ENCODE peak calls at places on chromosomes 6 and 20, in nine cellular contexts. One of them, this sample, is unnamed.

GRCh38 chr20:24773168-24773567 is 175.9 kb upstream of the CST7 start:
- DNase-seq in PC-3: peak; percentile 23
- DNase-seq in GM23248: no peak
- DNase-seq in OCI-LY7: no peak
- DNase-seq in HCT116: no peak
- DNase-seq in MM.1S: no peak
- DNase-seq in GM23338: no peak
- DNase-seq in hepatocyte: no peak
- DNase-seq in SK-N-SH: no peak
- DNase-seq in this sample: no peak

GRCh38 chr6:138337076-138337475 is 40.6 kb upstream of the SMIM28 start:
- DNase-seq in PC-3: no peak
- DNase-seq in OCI-LY7: no peak
- DNase-seq in hepatocyte: no peak
- DNase-seq in HCT116: no peak
- DNase-seq in GM23248: no peak
- DNase-seq in MM.1S: no peak
- DNase-seq in GM23338: no peak
- DNase-seq in SK-N-SH: no peak
- DNase-seq in this sample: no peak

GRCh38 chr6:5135783-5136376 is 50.7 kb downstream of the PPP1R3G start:
- DNase-seq in GM23338: peak; percentile 86
- DNase-seq in GM23248: peak; percentile 43
- DNase-seq in hepatocyte: no peak
- DNase-seq in MM.1S: peak; percentile 28
- DNase-seq in OCI-LY7: peak; percentile 58
- DNase-seq in HCT116: peak; percentile 27
- DNase-seq in PC-3: peak; percentile 56
- DNase-seq in SK-N-SH: peak; percentile 53
- DNase-seq in this sample: peak; percentile 54

GRCh38 chr6:44011350-44011925 is 115.8 kb downstream of the MRPL14 start:
- DNase-seq in GM23338: no peak
- DNase-seq in HCT116: no peak
- DNase-seq in hepatocyte: no peak
- DNase-seq in SK-N-SH: no peak
- DNase-seq in PC-3: peak; percentile 32
- DNase-seq in GM23248: peak; percentile 43
- DNase-seq in OCI-LY7: no peak
- DNase-seq in MM.1S: no peak
- DNase-seq in this sample: no peak

GRCh38 chr6:21454262-21454661 is 139.3 kb upstream of the SOX4 start:
- DNase-seq in hepatocyte: no peak
- DNase-seq in OCI-LY7: no peak
- DNase-seq in GM23338: no peak
- DNase-seq in HCT116: no peak
- DNase-seq in PC-3: no peak
- DNase-seq in GM23248: no peak
- DNase-seq in SK-N-SH: no peak
- DNase-seq in MM.1S: no peak
- DNase-seq in this sample: no peak

GRCh38 chr6:170038717-170039116 is 252.2 kb downstream of the DLL1 start:
- DNase-seq in GM23338: no peak
- DNase-seq in HCT116: no peak
- DNase-seq in hepatocyte: no peak
- DNase-seq in SK-N-SH: no peak
- DNase-seq in GM23248: no peak
- DNase-seq in MM.1S: no peak
- DNase-seq in PC-3: no peak
- DNase-seq in OCI-LY7: no peak
- DNase-seq in this sample: no peak

GRCh38 chr6:15551798-15552197 is 111.0 kb downstream of the DTNBP1 start:
- DNase-seq in GM23248: no peak
- DNase-seq in hepatocyte: no peak
- DNase-seq in HCT116: no peak
- DNase-seq in OCI-LY7: peak; percentile 73
- DNase-seq in SK-N-SH: peak; percentile 52
- DNase-seq in PC-3: no peak
- DNase-seq in GM23338: no peak
- DNase-seq in MM.1S: no peak
- DNase-seq in this sample: peak; percentile 73

GRCh38 chr6:106997392-106998257 is 23.1 kb upstream of the CD24 start:
- DNase-seq in GM23248: peak; percentile 73
- DNase-seq in MM.1S: peak; percentile 55
- DNase-seq in GM23338: peak; percentile 87
- DNase-seq in OCI-LY7: peak; percentile 87
- DNase-seq in SK-N-SH: peak; percentile 66
- DNase-seq in HCT116: peak; percentile 47
- DNase-seq in PC-3: peak; percentile 61
- DNase-seq in hepatocyte: peak; percentile 76
- DNase-seq in this sample: peak; percentile 81

GRCh38 chr6:123909989-123910388 is 106.3 kb downstream of the NKAIN2 start:
- DNase-seq in SK-N-SH: no peak
- DNase-seq in GM23338: no peak
- DNase-seq in HCT116: no peak
- DNase-seq in MM.1S: no peak
- DNase-seq in PC-3: no peak
- DNase-seq in hepatocyte: no peak
- DNase-seq in OCI-LY7: no peak
- DNase-seq in GM23248: no peak
- DNase-seq in this sample: no peak

GRCh38 chr6:39770476-39770875 is 21.7 kb upstream of the DAAM2 start:
- DNase-seq in OCI-LY7: no peak
- DNase-seq in HCT116: no peak
- DNase-seq in GM23248: no peak
- DNase-seq in MM.1S: no peak
- DNase-seq in PC-3: no peak
- DNase-seq in GM23338: no peak
- DNase-seq in SK-N-SH: no peak
- DNase-seq in hepatocyte: no peak
- DNase-seq in this sample: no peak

GRCh38 chr20:59581983-59582679 is 22.2 kb upstream of the PHACTR3 start:
- DNase-seq in PC-3: no peak
- DNase-seq in GM23338: no peak
- DNase-seq in MM.1S: no peak
- DNase-seq in GM23248: no peak
- DNase-seq in hepatocyte: no peak
- DNase-seq in SK-N-SH: no peak
- DNase-seq in HCT116: no peak
- DNase-seq in OCI-LY7: no peak
- DNase-seq in this sample: no peak

GRCh38 chr20:14778875-14779274 is 441.5 kb upstream of the FLRT3 start:
- DNase-seq in OCI-LY7: no peak
- DNase-seq in SK-N-SH: no peak
- DNase-seq in hepatocyte: no peak
- DNase-seq in MM.1S: no peak
- DNase-seq in GM23338: no peak
- DNase-seq in PC-3: no peak
- DNase-seq in HCT116: no peak
- DNase-seq in GM23248: no peak
- DNase-seq in this sample: no peak

GRCh38 chr6:134249759-134250602 is 67.9 kb downstream of the SGK1 start:
- DNase-seq in HCT116: no peak
- DNase-seq in GM23338: no peak
- DNase-seq in GM23248: peak; percentile 41
- DNase-seq in SK-N-SH: no peak
- DNase-seq in hepatocyte: peak; percentile 29
- DNase-seq in OCI-LY7: no peak
- DNase-seq in MM.1S: peak; percentile 67
- DNase-seq in PC-3: no peak
- DNase-seq in this sample: no peak

GRCh38 chr6:113060664-113061063 is 713.5 kb downstream of the RFPL4B start:
- DNase-seq in GM23338: no peak
- DNase-seq in OCI-LY7: no peak
- DNase-seq in GM23248: no peak
- DNase-seq in MM.1S: no peak
- DNase-seq in PC-3: no peak
- DNase-seq in SK-N-SH: no peak
- DNase-seq in HCT116: no peak
- DNase-seq in hepatocyte: no peak
- DNase-seq in this sample: no peak

GRCh38 chr20:48153523-48153922 is 368.2 kb upstream of the SULF2 start:
- DNase-seq in hepatocyte: peak; percentile 48
- DNase-seq in MM.1S: peak; percentile 73
- DNase-seq in SK-N-SH: no peak
- DNase-seq in GM23248: no peak
- DNase-seq in HCT116: no peak
- DNase-seq in OCI-LY7: peak; percentile 27
- DNase-seq in GM23338: peak; percentile 17
- DNase-seq in PC-3: peak; percentile 19
- DNase-seq in this sample: peak; percentile 68

GRCh38 chr6:111417181-111417585 is 65.8 kb downstream of the REV3L start:
- DNase-seq in HCT116: no peak
- DNase-seq in SK-N-SH: peak; percentile 58
- DNase-seq in GM23338: no peak
- DNase-seq in hepatocyte: no peak
- DNase-seq in GM23248: peak; percentile 62
- DNase-seq in OCI-LY7: no peak
- DNase-seq in PC-3: no peak
- DNase-seq in MM.1S: no peak
- DNase-seq in this sample: no peak

GRCh38 chr20:17887331-17888030 is 81.1 kb downstream of the SNX5 start:
- DNase-seq in GM23338: no peak
- DNase-seq in MM.1S: no peak
- DNase-seq in SK-N-SH: no peak
- DNase-seq in OCI-LY7: no peak
- DNase-seq in HCT116: no peak
- DNase-seq in PC-3: no peak
- DNase-seq in GM23248: no peak
- DNase-seq in hepatocyte: no peak
- DNase-seq in this sample: no peak

GRCh38 chr20:44154521-44155001 is 32.4 kb downstream of the JPH2 start:
- DNase-seq in HCT116: no peak
- DNase-seq in OCI-LY7: no peak
- DNase-seq in hepatocyte: no peak
- DNase-seq in PC-3: no peak
- DNase-seq in GM23248: peak; percentile 85
- DNase-seq in SK-N-SH: no peak
- DNase-seq in MM.1S: no peak
- DNase-seq in GM23338: no peak
- DNase-seq in this sample: peak; percentile 40
- TF ChIP-seq EZH2phosphoT487 in HCT116: no peak
- TF ChIP-seq EZH2phosphoT487 in OCI-LY7: no peak
- TF ChIP-seq EZH2phosphoT487 in hepatocyte: no peak
- TF ChIP-seq EZH2phosphoT487 in PC-3: no peak
- TF ChIP-seq EZH2phosphoT487 in GM23248: no peak
- TF ChIP-seq EZH2phosphoT487 in SK-N-SH: no peak
- TF ChIP-seq EZH2phosphoT487 in MM.1S: no peak
- TF ChIP-seq EZH2phosphoT487 in GM23338: no peak
- TF ChIP-seq EZH2phosphoT487 in this sample: no peak

DNA sequence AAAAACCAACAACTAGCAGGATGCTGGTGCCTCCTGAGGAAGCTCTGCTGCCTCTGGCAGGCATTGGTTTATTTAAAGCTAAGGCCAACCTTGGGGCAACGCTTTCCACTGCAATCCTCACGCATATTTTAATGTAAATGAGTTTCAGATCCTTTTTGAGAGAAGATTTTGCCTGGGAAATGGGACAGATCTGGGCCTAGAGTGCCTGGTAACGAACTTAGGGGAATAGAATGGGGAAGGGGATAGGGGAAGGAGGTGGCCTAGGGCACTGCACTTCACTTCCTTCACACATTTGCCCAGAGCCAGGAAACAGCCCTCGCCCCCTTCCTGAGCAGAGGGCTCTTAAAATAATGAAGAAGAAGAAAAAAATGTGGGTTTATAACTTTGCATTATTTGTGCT is 132.7 kb upstream of the TMEM170B start:
- DNase-seq in HCT116: no peak
- DNase-seq in MM.1S: no peak
- DNase-seq in PC-3: no peak
- DNase-seq in OCI-LY7: no peak
- DNase-seq in SK-N-SH: no peak
- DNase-seq in GM23338: no peak
- DNase-seq in hepatocyte: no peak
- DNase-seq in GM23248: no peak
- DNase-seq in this sample: no peak
- H2AFZ ChIP-seq in HCT116: no peak overlapping the region
- H2AFZ ChIP-seq in MM.1S: no peak overlapping the region
- H2AFZ ChIP-seq in PC-3: no peak overlapping the region
- H2AFZ ChIP-seq in OCI-LY7: no peak overlapping the region
- H2AFZ ChIP-seq in SK-N-SH: no peak overlapping the region
- H2AFZ ChIP-seq in GM23338: peak overlapping the region; percentile 80
- H2AFZ ChIP-seq in hepatocyte: no peak overlapping the region
- H2AFZ ChIP-seq in GM23248: no peak overlapping the region
- H2AFZ ChIP-seq in this sample: peak overlapping the region; percentile 30

DNA sequence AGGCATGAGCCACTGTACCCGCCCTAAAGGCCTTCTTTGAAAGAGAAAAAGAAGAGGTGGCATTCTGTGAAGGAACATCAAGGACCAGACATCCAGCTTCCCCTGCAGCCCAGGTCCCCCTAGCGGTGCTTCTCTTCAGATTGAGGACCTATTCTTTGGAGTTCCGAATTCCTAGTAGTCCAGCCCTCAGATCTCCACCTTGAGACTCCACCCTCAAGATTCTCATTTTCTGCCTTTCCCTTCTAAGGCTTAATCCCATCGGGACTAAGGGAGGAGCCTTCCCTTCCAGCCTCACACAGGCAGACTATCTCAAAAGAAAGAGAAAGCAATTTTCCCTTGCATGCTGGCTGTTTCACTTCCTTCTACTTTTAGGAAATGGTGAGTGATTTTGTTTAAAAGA is 32.5 kb downstream of the MUC22 start:
- DNase-seq in SK-N-SH: peak; percentile 29
- DNase-seq in MM.1S: peak; percentile 28
- DNase-seq in OCI-LY7: no peak
- DNase-seq in GM23338: peak; percentile 88
- DNase-seq in HCT116: peak; percentile 74
- DNase-seq in hepatocyte: peak; percentile 59
- DNase-seq in GM23248: peak; percentile 63
- DNase-seq in PC-3: peak; percentile 80
- DNase-seq in this sample: peak; percentile 71
- TF ChIP-seq EZH2phosphoT487 in SK-N-SH: no peak
- TF ChIP-seq EZH2phosphoT487 in MM.1S: no peak
- TF ChIP-seq EZH2phosphoT487 in OCI-LY7: no peak
- TF ChIP-seq EZH2phosphoT487 in GM23338: no peak
- TF ChIP-seq EZH2phosphoT487 in HCT116: no peak
- TF ChIP-seq EZH2phosphoT487 in hepatocyte: no peak
- TF ChIP-seq EZH2phosphoT487 in GM23248: no peak
- TF ChIP-seq EZH2phosphoT487 in PC-3: no peak
- TF ChIP-seq EZH2phosphoT487 in this sample: no peak

DNA sequence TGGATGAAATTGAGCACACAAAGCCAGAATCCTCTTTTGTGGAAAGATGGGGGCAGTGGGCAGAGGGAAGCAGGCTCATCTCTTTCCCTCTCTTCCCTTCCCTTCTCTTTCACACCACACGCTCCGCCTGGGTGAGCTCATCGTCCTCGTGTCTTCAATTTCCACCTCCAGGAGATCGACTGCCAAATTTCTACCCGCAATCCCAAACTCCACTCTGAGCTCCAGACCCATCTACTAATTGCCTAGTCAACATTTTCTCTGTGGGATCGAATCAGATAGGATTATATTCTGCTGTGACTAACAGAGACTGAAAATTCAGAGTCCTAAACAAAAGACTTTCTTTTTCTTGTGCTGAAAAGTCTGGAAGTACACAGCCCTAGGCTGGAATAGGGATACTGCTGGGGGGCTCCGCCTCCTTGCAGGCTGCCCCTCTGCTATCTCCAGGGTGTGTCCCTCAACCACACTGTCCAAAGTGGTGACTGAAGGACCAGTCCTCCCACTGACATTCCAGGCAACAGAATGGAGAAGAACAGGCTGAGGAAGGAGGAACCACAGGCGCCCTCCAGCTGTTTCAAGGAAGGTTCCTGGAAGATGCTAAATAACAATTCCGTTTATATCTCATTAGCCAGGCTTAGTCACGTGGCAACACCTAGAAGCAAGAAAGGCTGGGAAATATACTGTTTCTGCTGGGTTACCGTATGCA is 5.0 kb upstream of the HSPA12B start:
- DNase-seq in GM23248: peak; percentile 85
- DNase-seq in SK-N-SH: no peak
- DNase-seq in hepatocyte: no peak
- DNase-seq in PC-3: peak; percentile 42
- DNase-seq in OCI-LY7: no peak
- DNase-seq in GM23338: no peak
- DNase-seq in MM.1S: no peak
- DNase-seq in HCT116: no peak
- DNase-seq in this sample: no peak
- H2AFZ ChIP-seq in GM23248: peak overlapping the region; percentile 82
- H2AFZ ChIP-seq in SK-N-SH: no peak overlapping the region
- H2AFZ ChIP-seq in hepatocyte: peak overlapping the region; percentile 16
- H2AFZ ChIP-seq in PC-3: peak overlapping the region; percentile 62
- H2AFZ ChIP-seq in OCI-LY7: no peak overlapping the region
- H2AFZ ChIP-seq in GM23338: peak overlapping the region; percentile 63
- H2AFZ ChIP-seq in MM.1S: no peak overlapping the region
- H2AFZ ChIP-seq in HCT116: peak overlapping the region; percentile 23
- H2AFZ ChIP-seq in this sample: peak overlapping the region; percentile 57

This sample was measured in neural progenitor cell.